ENCODE peak calls at places on chromosomes 5 and 9, in eight cellular contexts. T is AG04449, P is AG10803, H is lower leg skin, U is upper lobe of right lung, S is choroid plexus epithelial cell, W is AG04450, Y is lung. I is an unnamed sample.

GRCh38 chr5:54159153-54159836 is 151.1 kb downstream of the ARL15 start:
- DNase-seq in T (no peak), P (peak), H (no peak), U (no peak), S (peak), W (no peak), Y (no peak), I (no peak)

GRCh38 chr5:3007577-3007976 is 256.1 kb upstream of the IRX2 start:
- DNase-seq in T (no peak), P (no peak), H (peak), U (no peak), S (no peak), W (no peak), Y (no peak), I (no peak)

GRCh38 chr9:32431940-32432555 is 47.6 kb downstream of the ACO1 start:
- DNase-seq in T (no peak), P (peak), H (no peak), U (no peak), S (peak), W (no peak), Y (no peak), I (peak)

GRCh38 chr5:55226027-55226933 is 835 bp downstream of the MCIDAS start:
- DNase-seq in T (no peak), P (peak), H (no peak), U (peak), S (no peak), W (no peak), Y (no peak), I (no peak)

GRCh38 chr5:82406200-82406773 is 128.1 kb upstream of the RPS23 start:
- DNase-seq in T (peak), P (peak), H (no peak), U (no peak), S (peak), W (no peak), Y (peak), I (peak)

GRCh38 chr9:103168254-103168653 is 173.1 kb downstream of the CYLC2 start:
- DNase-seq in T (no peak), P (no peak), H (no peak), U (no peak), S (no peak), W (no peak), Y (no peak), I (no peak)

GRCh38 chr5:33457124-33457523 is 16.4 kb downstream of the TARS1 start:
- DNase-seq in T (no peak), P (peak), H (no peak), U (no peak), S (no peak), W (no peak), Y (no peak), I (peak)

GRCh38 chr9:72524820-72525539 is 3.6 kb downstream of the TMC1 start:
- DNase-seq in T (peak), P (peak), H (no peak), U (no peak), S (peak), W (peak), Y (no peak), I (peak)

GRCh38 chr5:16392718-16393117 is 72.9 kb downstream of the ZNF622 start:
- DNase-seq in T (no peak), P (no peak), H (no peak), U (no peak), S (no peak), W (no peak), Y (no peak), I (no peak)

GRCh38 chr5:42168091-42168670 is 243.1 kb downstream of the FBXO4 start:
- DNase-seq in T (no peak), P (no peak), H (no peak), U (no peak), S (no peak), W (no peak), Y (no peak), I (no peak)

GRCh38 chr5:39709032-39709431 is 284.3 kb upstream of the DAB2 start:
- DNase-seq in T (no peak), P (no peak), H (no peak), U (no peak), S (no peak), W (no peak), Y (no peak), I (no peak)

GRCh38 chr5:130514984-130515690 is 610.9 kb downstream of the CHSY3 start:
- DNase-seq in T (peak), P (peak), H (no peak), U (no peak), S (peak), W (peak), Y (no peak), I (peak)

GRCh38 chr9:137588891-137589290 is 1.4 kb downstream of the ZMYND19 start:
- DNase-seq in T (no peak), P (no peak), H (no peak), U (no peak), S (no peak), W (no peak), Y (no peak), I (no peak)

GRCh38 chr5:171418316-171418981 is 998 bp upstream of the FGF18 start:
- DNase-seq in T (peak), P (peak), H (peak), U (peak), S (peak), W (peak), Y (peak), I (peak)

GRCh38 chr5:15105799-15106393 is 234.3 kb upstream of the ANKH start:
- DNase-seq in T (no peak), P (peak), H (no peak), U (no peak), S (peak), W (no peak), Y (peak), I (peak)

GRCh38 chr5:108560581-108560980 is 178.7 kb upstream of the FBXL17 start:
- DNase-seq in T (peak), P (peak), H (no peak), U (no peak), S (peak), W (peak), Y (no peak), I (peak)

GRCh38 chr5:150253416-150254208 is 36.0 kb downstream of the CAMK2A start:
- DNase-seq in T (no peak), P (no peak), H (no peak), U (no peak), S (no peak), W (no peak), Y (no peak), I (no peak)

GRCh38 chr5:150256416-150257064 is 33.0 kb downstream of the CAMK2A start:
- DNase-seq in T (no peak), P (no peak), H (no peak), U (no peak), S (no peak), W (no peak), Y (no peak), I (no peak)

GRCh38 chr5:150254363-150255154 is 35.0 kb downstream of the CAMK2A start:
- DNase-seq in T (no peak), P (no peak), H (no peak), U (no peak), S (no peak), W (no peak), Y (no peak), I (no peak)

GRCh38 chr5:150257424-150257823 is 32.1 kb downstream of the CAMK2A start:
- DNase-seq in T (no peak), P (no peak), H (no peak), U (no peak), S (no peak), W (no peak), Y (no peak), I (no peak)

GRCh38 chr5:150255659-150256415 is 33.7 kb downstream of the CAMK2A start:
- DNase-seq in T (no peak), P (no peak), H (no peak), U (no peak), S (peak), W (no peak), Y (no peak), I (no peak)
- TF ChIP-seq CTCF in T (no peak), P (no peak), H (no peak), U (no peak), S (no peak), W (no peak), Y (no peak), I (no peak)

GRCh38 chr5:149441194-149441753 is 62.2 kb upstream of the IL17B start:
- DNase-seq in T (no peak), P (no peak), H (no peak), U (no peak), S (no peak), W (no peak), Y (no peak), I (no peak)

GRCh38 chr5:149438711-149439132 is 59.6 kb upstream of the IL17B start:
- DNase-seq in T (no peak), P (no peak), H (no peak), U (no peak), S (no peak), W (no peak), Y (no peak), I (no peak)

GRCh38 chr5:149438281-149438680 is 59.2 kb upstream of the IL17B start:
- DNase-seq in T (no peak), P (no peak), H (no peak), U (no peak), S (no peak), W (no peak), Y (no peak), I (no peak)

GRCh38 chr5:149441986-149442385 is 62.9 kb upstream of the IL17B start:
- DNase-seq in T (no peak), P (no peak), H (no peak), U (no peak), S (no peak), W (no peak), Y (no peak), I (no peak)

DNA sequence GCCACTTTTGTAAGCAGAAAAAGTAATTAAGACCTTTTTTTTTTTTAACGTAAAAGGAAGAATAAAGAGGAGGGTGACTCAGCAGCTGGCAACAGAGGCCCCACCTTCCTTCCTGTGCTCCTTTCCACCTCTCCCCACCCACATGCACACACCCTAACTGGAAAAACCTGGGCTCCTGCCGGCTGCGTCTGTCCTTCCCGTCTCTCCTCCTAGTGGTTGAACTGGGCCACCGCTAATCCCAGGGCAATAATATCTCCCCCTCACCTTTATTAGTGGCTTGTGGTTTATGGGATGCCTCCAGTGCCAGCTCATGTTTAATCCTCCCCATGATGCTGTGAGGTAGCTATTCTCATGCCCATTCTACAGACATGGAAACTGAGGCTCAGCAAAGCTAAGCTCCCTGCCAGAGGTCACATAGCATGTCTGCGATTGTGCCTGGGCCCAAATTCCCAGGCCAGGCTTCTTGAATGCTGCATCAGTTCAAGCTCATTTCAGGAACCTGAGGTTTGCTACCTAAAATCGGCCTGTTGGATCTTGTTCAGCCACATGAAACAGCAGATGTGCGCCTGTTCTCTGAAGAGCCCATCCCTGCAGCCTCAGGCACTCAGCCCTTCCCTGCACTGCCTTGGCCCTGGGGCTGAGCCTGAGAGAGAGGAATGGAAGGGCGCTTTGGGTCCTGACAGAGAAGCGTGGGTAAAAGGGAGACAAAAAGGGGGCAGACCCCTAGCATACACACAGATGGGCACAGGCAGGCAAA is 61.0 kb upstream of the IL17B start:
- DNase-seq in T (no peak), P (no peak), H (no peak), U (no peak), S (peak), W (no peak), Y (peak), I (no peak)
- TF ChIP-seq CTCF in T (peak), P (peak), H (no peak), U (peak), S (peak), W (peak), Y (no peak), I (peak)

GRCh38 chr9:29697011-29697410 is 2123.7 kb upstream of the C9orf72 start:
- DNase-seq in T (peak), P (no peak), H (no peak), U (no peak), S (peak), W (no peak), Y (no peak), I (no peak)

GRCh38 chr9:29691145-29691544 is 2117.9 kb upstream of the C9orf72 start:
- DNase-seq in T (no peak), P (no peak), H (no peak), U (no peak), S (no peak), W (no peak), Y (no peak), I (no peak)

GRCh38 chr9:29691758-29692407 is 2118.6 kb upstream of the C9orf72 start:
- DNase-seq in T (no peak), P (no peak), H (no peak), U (no peak), S (peak), W (no peak), Y (no peak), I (no peak)
- TF ChIP-seq CTCF in T (peak), P (no peak), H (no peak), U (peak), S (peak), W (peak), Y (no peak), I (no peak)

DNA sequence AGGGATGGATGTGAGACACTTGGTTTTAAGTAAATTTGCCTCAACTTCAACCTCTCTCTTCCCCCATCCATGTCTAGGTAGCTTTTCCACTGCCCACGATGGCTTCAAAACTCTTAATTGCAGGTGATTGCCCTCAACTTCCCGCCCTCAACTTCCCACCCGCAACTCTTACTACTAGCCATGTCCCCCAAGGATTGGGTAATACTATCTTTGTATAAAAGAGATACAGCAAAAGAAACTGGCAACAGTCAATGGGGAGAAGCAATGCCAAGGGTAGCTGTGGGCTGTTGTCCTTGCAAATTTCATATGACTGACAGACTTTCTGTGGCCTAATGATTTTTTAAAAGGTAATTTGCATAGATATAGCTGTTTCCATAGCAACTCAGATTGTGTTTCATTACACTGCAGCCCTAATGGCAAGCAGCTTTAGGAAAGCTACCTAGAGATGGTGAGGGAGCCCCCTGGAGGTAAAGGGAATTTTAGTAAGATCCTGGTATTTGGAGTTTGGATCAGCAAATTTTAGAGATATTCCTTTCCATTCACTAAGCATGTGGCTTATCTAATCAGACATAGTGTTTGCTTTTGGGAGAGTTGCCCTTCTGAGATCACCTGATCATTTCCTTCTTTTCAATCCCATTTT is 421.5 kb upstream of the DAP start:
- DNase-seq in T (peak), P (peak), H (no peak), U (no peak), S (peak), W (no peak), Y (no peak), I (peak)
- TF ChIP-seq CTCF in T (peak), P (peak), H (no peak), U (peak), S (peak), W (peak), Y (no peak), I (peak)

GRCh38 chr5:45639038-45639437 is 57.1 kb downstream of the HCN1 start:
- DNase-seq in T (no peak), P (no peak), H (no peak), U (no peak), S (peak), W (no peak), Y (no peak), I (no peak)
- TF ChIP-seq CTCF in T (no peak), P (peak), H (no peak), U (no peak), S (no peak), W (no peak), Y (no peak), I (no peak)